ENCODE peak calls at places on chromosomes 7 and 10, in four cellular contexts. E is uterus, S is epithelial cell of esophagus, P is pancreas. Y is an unnamed sample.

GRCh38 chr10:76736848-76737495 is 900.6 kb downstream of the KCNMA1 start:
- DNase-seq in E (no peak), S (peak), P (no peak), Y (no peak)

GRCh38 chr7:102451371-102452054 is 13.2 kb downstream of the ALKBH4 start:
- DNase-seq in E (no peak), S (peak), P (no peak), Y (no peak)

GRCh38 chr10:4046030-4046429 is 261.0 kb upstream of the KLF6 start:
- DNase-seq in E (no peak), S (no peak), P (no peak), Y (no peak)

GRCh38 chr7:134029743-134030142 is 97.4 kb upstream of the LRGUK start:
- DNase-seq in E (no peak), S (no peak), P (no peak), Y (no peak)

GRCh38 chr7:127253289-127254162 is 785 bp upstream of the GRM8 start:
- DNase-seq in E (no peak), S (peak), P (peak), Y (peak)

GRCh38 chr7:12623885-12624498 is 53.5 kb downstream of the SCIN start:
- DNase-seq in E (no peak), S (peak), P (no peak), Y (no peak)

GRCh38 chr7:85927226-85927625 is 716.5 kb upstream of the GRM3 start:
- DNase-seq in E (no peak), S (no peak), P (no peak), Y (no peak)

GRCh38 chr10:124486635-124487034 is 25.0 kb downstream of the LHPP start:
- DNase-seq in E (no peak), S (no peak), P (no peak), Y (no peak)

GRCh38 chr10:100823194-100823593 is 77.8 kb downstream of the PAX2 start:
- DNase-seq in E (no peak), S (peak), P (no peak), Y (no peak)

GRCh38 chr7:113113912-113114311 is 4.4 kb downstream of the SMIM30 start:
- DNase-seq in E (no peak), S (peak), P (no peak), Y (no peak)

GRCh38 chr7:550881-551614 is 31.4 kb upstream of the PDGFA start:
- DNase-seq in E (no peak), S (no peak), P (no peak), Y (no peak)

GRCh38 chr7:142809671-142810070 is 38.9 kb downstream of the PRSS2 start:
- DNase-seq in E (no peak), S (no peak), P (no peak), Y (no peak)

GRCh38 chr10:98446121-98446655 is 547 bp downstream of the HPS1 start:
- DNase-seq in E (peak), S (peak), P (peak), Y (peak)

GRCh38 chr10:99975942-99976809 is 33.6 kb downstream of the DNMBP start:
- DNase-seq in E (peak), S (peak), P (no peak), Y (no peak)

GRCh38 chr10:79166741-79167140 is 98.0 kb downstream of the ZMIZ1 start:
- DNase-seq in E (no peak), S (no peak), P (no peak), Y (no peak)

GRCh38 chr7:142797342-142797798 is 26.6 kb downstream of the PRSS2 start:
- DNase-seq in E (no peak), S (no peak), P (no peak), Y (no peak)

GRCh38 chr7:630111-630511 is 96.4 kb upstream of the DNAAF5 start:
- DNase-seq in E (no peak), S (no peak), P (no peak), Y (no peak)

GRCh38 chr10:132172091-132173066 is 14.4 kb upstream of the DPYSL4 start:
- DNase-seq in E (no peak), S (no peak), P (no peak), Y (no peak)

GRCh38 chr7:601573-602340 is 82.1 kb upstream of the PDGFA start:
- DNase-seq in E (peak), S (no peak), P (no peak), Y (no peak)

GRCh38 chr10:52779541-52780390 is 7.2 kb upstream of the MBL2 start:
- DNase-seq in E (no peak), S (peak), P (peak), Y (peak)

GRCh38 chr7:119964640-119965542 is 308.1 kb upstream of the KCND2 start:
- DNase-seq in E (no peak), S (peak), P (no peak), Y (no peak)

GRCh38 chr10:123299598-123299997 is 145.4 kb downstream of the BUB3 start:
- DNase-seq in E (no peak), S (no peak), P (no peak), Y (no peak)

GRCh38 chr10:114012650-114013049 is 31.0 kb upstream of the ADRB1 start:
- DNase-seq in E (no peak), S (no peak), P (no peak), Y (no peak)

GRCh38 chr7:144468990-144469732 is 65.7 kb upstream of the NOBOX start:
- DNase-seq in E (no peak), S (peak), P (no peak), Y (no peak)

GRCh38 chr10:7230956-7231355 is 179.9 kb downstream of the SFMBT2 start:
- DNase-seq in E (peak), S (no peak), P (no peak), Y (no peak)

GRCh38 chr10:80468002-80468401 is 13.9 kb downstream of the TSPAN14 start:
- DNase-seq in E (peak), S (no peak), P (no peak), Y (peak)

GRCh38 chr10:115844592-115844991 is 428.4 kb downstream of the GFRA1 start:
- DNase-seq in E (no peak), S (no peak), P (no peak), Y (no peak)

GRCh38 chr7:112550468-112551060 is 69.8 kb downstream of the LSMEM1 start:
- DNase-seq in E (no peak), S (peak), P (no peak), Y (peak)

GRCh38 chr10:126924915-126925300 is 19.7 kb downstream of the DOCK1 start:
- DNase-seq in E (no peak), S (peak), P (no peak), Y (no peak)

DNA sequence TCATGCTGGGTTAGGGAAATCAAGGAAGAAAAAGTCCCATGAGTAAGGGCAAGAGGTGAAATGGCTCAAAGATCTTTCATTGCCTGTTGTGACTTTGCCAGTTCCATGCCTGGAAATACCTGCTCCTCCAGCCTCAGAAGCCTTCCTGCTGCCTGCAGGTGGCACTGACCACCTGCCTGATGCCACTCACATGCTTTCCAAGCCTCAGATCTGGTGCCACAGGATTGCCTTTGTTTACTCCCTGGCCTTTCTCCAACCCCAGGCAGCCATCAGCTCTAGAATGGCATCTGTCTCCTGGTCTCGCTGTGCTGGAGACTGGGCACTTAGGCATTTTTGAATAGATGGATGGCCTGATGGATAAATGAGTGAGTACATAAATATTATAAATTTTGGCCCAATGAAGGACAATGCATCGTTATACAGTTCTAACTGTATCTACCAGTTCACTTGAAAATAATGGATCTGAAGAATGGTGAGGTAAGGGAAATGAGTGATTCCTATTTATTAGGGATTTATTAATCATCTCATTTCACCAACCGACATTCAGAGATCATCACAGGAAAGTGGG is 657.2 kb downstream of the INHBA start:
- DNase-seq in E (no peak), S (peak), P (no peak), Y (no peak)
- TF ChIP-seq CTCF in E (no peak), S (peak), P (no peak), Y (no peak)

GRCh38 chr7:33043875-33044718 is 18.5 kb downstream of the NT5C3A start:
- DNase-seq in E (no peak), S (peak), P (peak), Y (no peak)
- TF ChIP-seq CTCF in E (no peak), S (peak), P (peak), Y (no peak)

GRCh38 chr7:98927125-98927524 is 48.8 kb downstream of the TRRAP start:
- DNase-seq in E (no peak), S (no peak), P (no peak), Y (no peak)

GRCh38 chr7:98921608-98922372 is 43.5 kb downstream of the TRRAP start:
- DNase-seq in E (no peak), S (peak), P (no peak), Y (no peak)

GRCh38 chr7:98917331-98917730 is 39.0 kb downstream of the TRRAP start:
- DNase-seq in E (no peak), S (no peak), P (no peak), Y (no peak)

GRCh38 chr7:98923512-98923911 is 45.2 kb downstream of the TRRAP start:
- DNase-seq in E (no peak), S (no peak), P (no peak), Y (no peak)

GRCh38 chr7:98922392-98923107 is 44.2 kb downstream of the TRRAP start:
- DNase-seq in E (no peak), S (peak), P (no peak), Y (no peak)
- TF ChIP-seq CTCF in E (no peak), S (peak), P (no peak), Y (no peak)

DNA sequence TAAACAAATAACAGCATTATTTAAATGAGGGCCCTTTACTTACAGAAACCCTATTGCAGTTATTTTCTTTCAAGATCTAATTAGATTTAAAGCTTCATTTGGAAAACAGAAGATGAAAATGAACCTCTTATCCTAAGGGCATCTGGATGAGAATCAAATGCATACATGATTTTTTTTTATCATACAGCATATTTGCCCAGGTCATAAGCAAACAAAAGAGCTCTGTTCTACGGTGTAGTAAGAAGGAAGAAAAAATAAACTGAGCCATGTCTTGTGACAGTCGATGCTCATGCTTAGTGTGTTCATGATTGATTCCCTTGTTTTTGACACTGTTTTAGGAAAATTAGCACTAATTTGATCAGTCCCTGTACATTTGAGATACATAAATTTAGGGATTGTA is 202.6 kb upstream of the RNF32 start:
- DNase-seq in E (no peak), S (no peak), P (no peak), Y (no peak)
- TF ChIP-seq CTCF in E (no peak), S (no peak), P (no peak), Y (no peak)

GRCh38 chr10:117078168-117078837 is 59.8 kb downstream of the VAX1 start:
- DNase-seq in E (no peak), S (peak), P (no peak), Y (no peak)
- TF ChIP-seq CTCF in E (no peak), S (no peak), P (no peak), Y (no peak)

GRCh38 chr10:97353945-97354344 is 19.4 kb upstream of the FRAT2 start:
- DNase-seq in E (no peak), S (no peak), P (no peak), Y (no peak)

GRCh38 chr10:97356318-97356914 is 21.9 kb upstream of the FRAT2 start:
- DNase-seq in E (no peak), S (no peak), P (no peak), Y (no peak)

GRCh38 chr10:97356918-97357317 is 22.4 kb upstream of the FRAT2 start:
- DNase-seq in E (no peak), S (no peak), P (no peak), Y (no peak)

GRCh38 chr10:97358349-97358748 is 23.8 kb upstream of the FRAT2 start:
- DNase-seq in E (no peak), S (no peak), P (no peak), Y (no peak)

GRCh38 chr10:97355571-97355975 is 21.0 kb upstream of the FRAT2 start:
- DNase-seq in E (peak), S (peak), P (no peak), Y (peak)
- TF ChIP-seq CTCF in E (peak), S (peak), P (no peak), Y (no peak)

DNA sequence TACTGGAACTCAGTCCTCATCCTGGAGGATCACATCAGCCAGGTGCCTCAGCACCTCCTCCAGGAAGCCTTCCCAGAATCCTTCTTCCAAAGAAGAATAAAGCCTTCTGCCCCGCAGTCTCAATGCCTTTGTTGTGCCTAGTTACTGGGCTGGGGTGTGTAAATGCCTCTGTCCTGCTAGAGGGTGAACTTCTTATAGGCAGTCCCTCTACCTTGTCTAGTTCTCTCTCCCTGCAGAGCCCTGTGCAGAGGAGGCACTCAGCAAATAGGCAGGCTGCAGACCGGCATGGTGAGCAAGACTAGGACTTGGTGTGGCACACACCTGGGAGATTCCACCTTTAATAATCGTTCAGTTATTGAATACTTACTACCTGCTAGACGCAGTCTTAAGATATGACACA is 104.7 kb upstream of the PCBD1 start:
- DNase-seq in E (no peak), S (no peak), P (no peak), Y (no peak)
- TF ChIP-seq CTCF in E (no peak), S (no peak), P (no peak), Y (no peak)